ENCODE peak calls at places on chromosome 17, in seven cellular contexts. D, C, Q, L, X, G and T are unnamed samples. For H4K20me1, the result is how much of the 10 kb centered on the place peaks cover.

GRCh38 chr17:65918921-65919546 is 272.9 kb downstream of the CEP112 start:
- DNase-seq in D (no peak), G (no peak), C (peak), X (no peak), L (no peak), Q (no peak), T (no peak)

GRCh38 chr17:34378664-34379101 is 15.7 kb upstream of the CCL1 start:
- DNase-seq in G (no peak), D (no peak), L (peak), Q (peak), C (peak), X (no peak), T (peak)

GRCh38 chr17:74404218-74404617 is 27.7 kb upstream of the GPRC5C start:
- DNase-seq in X (no peak), C (no peak), G (no peak), Q (no peak), L (no peak), D (peak), T (no peak)

GRCh38 chr17:78748048-78748729 is 33.9 kb downstream of the CYTH1 start:
- DNase-seq in Q (no peak), G (no peak), D (no peak), X (no peak), C (peak), L (no peak), T (no peak)

GRCh38 chr17:57948555-57949420 is 6.4 kb downstream of the CUEDC1 start:
- DNase-seq in C (peak), X (peak), L (no peak), G (peak), D (no peak), Q (peak), T (no peak)

GRCh38 chr17:55887531-55887930 is 136.7 kb downstream of the PCTP start:
- DNase-seq in Q (no peak), D (no peak), L (no peak), G (no peak), C (no peak), X (no peak), T (no peak)

GRCh38 chr17:28118362-28118761 is 75.9 kb downstream of the NLK start:
- DNase-seq in D (no peak), L (no peak), Q (no peak), G (no peak), X (no peak), C (no peak), T (no peak)

GRCh38 chr17:80853076-80853475 is 138.6 kb upstream of the CHMP6 start:
- DNase-seq in L (no peak), X (no peak), C (no peak), G (no peak), D (no peak), Q (no peak), T (no peak)

GRCh38 chr17:6098466-6099180 is 28.4 kb downstream of the WSCD1 start:
- DNase-seq in L (no peak), Q (no peak), D (no peak), G (no peak), X (no peak), C (no peak), T (no peak)
- H3K9ac ChIP-seq in L (no peak), Q (no peak), D (no peak), G (no peak), X (no peak), C (no peak), T (no peak)

DNA sequence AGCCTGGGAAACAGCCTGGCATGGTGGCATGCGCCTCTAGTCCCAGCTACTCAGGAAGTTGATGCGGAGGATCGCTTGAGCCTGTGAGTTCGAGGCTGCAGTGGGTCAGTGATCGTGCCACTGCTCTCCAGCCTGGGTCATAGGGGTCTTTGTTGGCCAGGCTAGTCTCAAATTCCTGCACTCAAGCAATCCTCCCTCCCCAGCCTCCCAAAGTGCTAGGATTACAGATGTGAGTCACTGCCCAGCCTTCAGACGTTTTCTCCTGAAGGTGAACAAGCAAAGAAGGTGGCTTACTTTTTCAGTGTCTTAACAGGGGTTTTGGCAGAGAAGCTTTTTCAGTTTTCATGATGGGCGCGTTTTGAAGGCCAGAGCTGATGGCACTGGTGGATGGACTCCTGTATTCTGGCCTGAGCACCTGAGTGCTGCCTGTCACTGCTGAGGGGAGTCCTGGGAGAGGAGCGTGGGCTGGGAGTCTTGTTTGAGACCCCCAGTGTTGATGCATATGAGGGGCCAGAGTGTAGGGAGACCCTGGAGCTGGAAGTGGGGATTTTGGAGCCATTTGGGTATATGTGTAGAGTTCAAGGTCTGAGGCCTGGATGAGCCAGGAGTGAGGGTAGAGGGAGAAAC is 41.4 kb downstream of the FOXK2 start:
- DNase-seq in D (no peak), Q (no peak), G (no peak), X (peak), C (no peak), L (no peak), T (no peak)
- H4K20me1 ChIP-seq in D (under half), Q (under half), G (half or more), X (under half), C (under half), L (under half), T (half or more)

GRCh38 chr17:48546924-48547838 is 2.3 kb upstream of the HOXB2 start:
- DNase-seq in Q (peak), X (no peak), G (peak), L (no peak), D (no peak), C (peak), T (no peak)
- H3K9ac ChIP-seq in Q (peak), X (no peak), G (peak), L (no peak), D (no peak), C (peak), T (no peak)

GRCh38 chr17:48059125-48059668 is 11.0 kb downstream of the NFE2L1 start:
- DNase-seq in C (no peak), X (no peak), Q (no peak), L (no peak), D (no peak), G (no peak), T (no peak)
- H4K20me1 ChIP-seq in C (under half), X (under half), Q (under half), L (under half), D (under half), G (under half), T (half or more)

GRCh38 chr17:7078711-7079110 is 1.3 kb downstream of the CLEC10A start:
- DNase-seq in Q (no peak), L (no peak), X (no peak), D (no peak), G (no peak), C (no peak), T (no peak)
- H3K9ac ChIP-seq in Q (no peak), L (no peak), X (no peak), D (no peak), G (no peak), C (no peak), T (no peak)

GRCh38 chr17:17714261-17714866 is 33.1 kb downstream of the RAI1 start:
- DNase-seq in L (no peak), D (no peak), X (no peak), Q (no peak), G (no peak), C (no peak), T (no peak)
- H4K20me1 ChIP-seq in L (under half), D (under half), X (under half), Q (under half), G (half or more), C (under half), T (half or more)

GRCh38 chr17:50532452-50533024 is at the start of gene EPN3:
- DNase-seq in X (peak), G (no peak), Q (no peak), D (peak), C (peak), L (no peak), T (no peak)
- H3K9ac ChIP-seq in X (peak), G (no peak), Q (no peak), D (no peak), C (no peak), L (no peak), T (no peak)

GRCh38 chr17:7707446-7707845 is 2.4 kb downstream of the EFNB3 start:
- DNase-seq in G (no peak), Q (no peak), D (peak), C (no peak), X (no peak), L (peak), T (no peak)

GRCh38 chr17:7707858-7708750 is 3.1 kb downstream of the EFNB3 start:
- DNase-seq in Q (no peak), G (no peak), X (no peak), D (no peak), C (no peak), L (no peak), T (no peak)

GRCh38 chr17:7704601-7705268 is at the start of gene EFNB3:
- DNase-seq in L (no peak), C (peak), D (peak), G (no peak), Q (peak), X (peak), T (no peak)

GRCh38 chr17:7705269-7706255 is 560 bp downstream of the EFNB3 start:
- DNase-seq in G (no peak), Q (no peak), C (no peak), X (no peak), D (no peak), L (no peak), T (no peak)

GRCh38 chr17:7706631-7707354 is 1.8 kb downstream of the EFNB3 start:
- DNase-seq in Q (no peak), C (no peak), D (no peak), L (no peak), X (no peak), G (no peak), T (no peak)
- H4K20me1 ChIP-seq in Q (under half), C (under half), D (under half), L (under half), X (under half), G (under half), T (under half)